ENCODE peak calls at places on chromosomes 3 and 15, in ten cellular contexts. One of them, this sample, is unnamed.

GRCh38 chr3:139764936-139765335 is 87.2 kb upstream of the NMNAT3 start:
- DNase-seq in epithelial cell of esophagus: peak; percentile 43
- DNase-seq in PC-9: no peak
- DNase-seq in cardiac fibroblast: peak; percentile 92
- DNase-seq in A673: no peak
- DNase-seq in small intestine: no peak
- DNase-seq in brain microvascular endothelial cell: peak; percentile 98
- DNase-seq in HepG2: no peak
- DNase-seq in naive thymus-derived CD4-positive, alpha-beta T cell: no peak
- DNase-seq in hepatocyte: no peak
- DNase-seq in this sample: peak; percentile 70

GRCh38 chr3:30658328-30659052 is 52.1 kb downstream of the TGFBR2 start:
- DNase-seq in epithelial cell of esophagus: peak; percentile 64
- DNase-seq in PC-9: peak; percentile 9
- DNase-seq in cardiac fibroblast: peak; percentile 82
- DNase-seq in A673: peak; percentile 84
- DNase-seq in small intestine: peak; percentile 56
- DNase-seq in brain microvascular endothelial cell: peak; percentile 66
- DNase-seq in HepG2: peak; percentile 32
- DNase-seq in naive thymus-derived CD4-positive, alpha-beta T cell: no peak
- DNase-seq in hepatocyte: no peak
- DNase-seq in this sample: peak; percentile 44

GRCh38 chr3:196528639-196529233 is 13.6 kb upstream of the SMCO1 start:
- DNase-seq in epithelial cell of esophagus: peak; percentile 57
- DNase-seq in PC-9: peak; percentile 93
- DNase-seq in cardiac fibroblast: peak; percentile 55
- DNase-seq in A673: peak; percentile 83
- DNase-seq in small intestine: peak; percentile 15
- DNase-seq in brain microvascular endothelial cell: peak; percentile 50
- DNase-seq in HepG2: no peak
- DNase-seq in naive thymus-derived CD4-positive, alpha-beta T cell: peak; percentile 93
- DNase-seq in hepatocyte: peak; percentile 84
- DNase-seq in this sample: no peak

GRCh38 chr15:74385442-74386132 is 18.1 kb upstream of the CYP11A1 start:
- DNase-seq in epithelial cell of esophagus: no peak
- DNase-seq in PC-9: no peak
- DNase-seq in cardiac fibroblast: no peak
- DNase-seq in A673: no peak
- DNase-seq in small intestine: no peak
- DNase-seq in brain microvascular endothelial cell: no peak
- DNase-seq in HepG2: no peak
- DNase-seq in naive thymus-derived CD4-positive, alpha-beta T cell: no peak
- DNase-seq in hepatocyte: no peak
- DNase-seq in this sample: no peak

GRCh38 chr3:69142090-69142489 is 19.7 kb upstream of the LMOD3 start:
- DNase-seq in epithelial cell of esophagus: no peak
- DNase-seq in PC-9: no peak
- DNase-seq in cardiac fibroblast: peak; percentile 20
- DNase-seq in A673: no peak
- DNase-seq in small intestine: no peak
- DNase-seq in brain microvascular endothelial cell: peak; percentile 57
- DNase-seq in HepG2: no peak
- DNase-seq in naive thymus-derived CD4-positive, alpha-beta T cell: no peak
- DNase-seq in hepatocyte: no peak
- DNase-seq in this sample: no peak

GRCh38 chr15:40900256-40901052 is 6.2 kb downstream of the VPS18 start:
- DNase-seq in epithelial cell of esophagus: no peak
- DNase-seq in PC-9: no peak
- DNase-seq in cardiac fibroblast: no peak
- DNase-seq in A673: no peak
- DNase-seq in small intestine: no peak
- DNase-seq in brain microvascular endothelial cell: no peak
- DNase-seq in HepG2: no peak
- DNase-seq in naive thymus-derived CD4-positive, alpha-beta T cell: no peak
- DNase-seq in hepatocyte: no peak
- DNase-seq in this sample: no peak

GRCh38 chr3:100005670-100006393 is 108.5 kb downstream of the FILIP1L start:
- DNase-seq in epithelial cell of esophagus: no peak
- DNase-seq in PC-9: no peak
- DNase-seq in cardiac fibroblast: peak; percentile 53
- DNase-seq in A673: no peak
- DNase-seq in small intestine: no peak
- DNase-seq in brain microvascular endothelial cell: no peak
- DNase-seq in HepG2: no peak
- DNase-seq in naive thymus-derived CD4-positive, alpha-beta T cell: no peak
- DNase-seq in hepatocyte: no peak
- DNase-seq in this sample: no peak

GRCh38 chr3:104952587-104952986 is 414.1 kb upstream of the ALCAM start:
- DNase-seq in epithelial cell of esophagus: peak; percentile 87
- DNase-seq in PC-9: peak; percentile 35
- DNase-seq in cardiac fibroblast: peak; percentile 86
- DNase-seq in A673: no peak
- DNase-seq in small intestine: no peak
- DNase-seq in brain microvascular endothelial cell: peak; percentile 85
- DNase-seq in HepG2: no peak
- DNase-seq in naive thymus-derived CD4-positive, alpha-beta T cell: no peak
- DNase-seq in hepatocyte: no peak
- DNase-seq in this sample: peak; percentile 87

GRCh38 chr3:99720985-99721632 is 82.7 kb downstream of the COL8A1 start:
- DNase-seq in epithelial cell of esophagus: peak; percentile 78
- DNase-seq in PC-9: peak; percentile 62
- DNase-seq in cardiac fibroblast: peak; percentile 68
- DNase-seq in A673: peak; percentile 35
- DNase-seq in small intestine: no peak
- DNase-seq in brain microvascular endothelial cell: peak; percentile 34
- DNase-seq in HepG2: no peak
- DNase-seq in naive thymus-derived CD4-positive, alpha-beta T cell: no peak
- DNase-seq in hepatocyte: no peak
- DNase-seq in this sample: no peak

GRCh38 chr3:32406481-32407408 is 15.1 kb downstream of the CMTM7 start:
- DNase-seq in epithelial cell of esophagus: peak; percentile 88
- DNase-seq in PC-9: no peak
- DNase-seq in cardiac fibroblast: no peak
- DNase-seq in A673: no peak
- DNase-seq in small intestine: no peak
- DNase-seq in brain microvascular endothelial cell: no peak
- DNase-seq in HepG2: no peak
- DNase-seq in naive thymus-derived CD4-positive, alpha-beta T cell: peak; percentile 10
- DNase-seq in hepatocyte: no peak
- DNase-seq in this sample: no peak

GRCh38 chr15:77186518-77187095 is 115.7 kb upstream of the TSPAN3 start:
- DNase-seq in epithelial cell of esophagus: peak; percentile 37
- DNase-seq in PC-9: no peak
- DNase-seq in cardiac fibroblast: peak; percentile 61
- DNase-seq in A673: peak; percentile 65
- DNase-seq in small intestine: peak; percentile 43
- DNase-seq in brain microvascular endothelial cell: no peak
- DNase-seq in HepG2: no peak
- DNase-seq in naive thymus-derived CD4-positive, alpha-beta T cell: no peak
- DNase-seq in hepatocyte: peak; percentile 31
- DNase-seq in this sample: no peak

GRCh38 chr15:45401665-45402161 is 23.4 kb upstream of the GATM start:
- DNase-seq in epithelial cell of esophagus: no peak
- DNase-seq in PC-9: no peak
- DNase-seq in cardiac fibroblast: no peak
- DNase-seq in A673: no peak
- DNase-seq in small intestine: peak; percentile 38
- DNase-seq in brain microvascular endothelial cell: no peak
- DNase-seq in HepG2: no peak
- DNase-seq in naive thymus-derived CD4-positive, alpha-beta T cell: no peak
- DNase-seq in hepatocyte: no peak
- DNase-seq in this sample: no peak

GRCh38 chr15:38297623-38298388 is 45.2 kb downstream of the SPRED1 start:
- DNase-seq in epithelial cell of esophagus: no peak
- DNase-seq in PC-9: no peak
- DNase-seq in cardiac fibroblast: peak; percentile 55
- DNase-seq in A673: peak; percentile 46
- DNase-seq in small intestine: no peak
- DNase-seq in brain microvascular endothelial cell: no peak
- DNase-seq in HepG2: no peak
- DNase-seq in naive thymus-derived CD4-positive, alpha-beta T cell: no peak
- DNase-seq in hepatocyte: no peak
- DNase-seq in this sample: no peak

GRCh38 chr3:149371001-149371722 is 6.3 kb downstream of the TM4SF1 start:
- DNase-seq in epithelial cell of esophagus: peak; percentile 78
- DNase-seq in PC-9: no peak
- DNase-seq in cardiac fibroblast: peak; percentile 73
- DNase-seq in A673: peak; percentile 39
- DNase-seq in small intestine: peak; percentile 43
- DNase-seq in brain microvascular endothelial cell: no peak
- DNase-seq in HepG2: peak; percentile 66
- DNase-seq in naive thymus-derived CD4-positive, alpha-beta T cell: no peak
- DNase-seq in hepatocyte: peak; percentile 59
- DNase-seq in this sample: no peak

GRCh38 chr15:87959658-87960057 is 296.9 kb downstream of the NTRK3 start:
- DNase-seq in epithelial cell of esophagus: no peak
- DNase-seq in PC-9: no peak
- DNase-seq in cardiac fibroblast: no peak
- DNase-seq in A673: no peak
- DNase-seq in small intestine: no peak
- DNase-seq in brain microvascular endothelial cell: no peak
- DNase-seq in HepG2: no peak
- DNase-seq in naive thymus-derived CD4-positive, alpha-beta T cell: no peak
- DNase-seq in hepatocyte: no peak
- DNase-seq in this sample: no peak
- H3K4me3 ChIP-seq in epithelial cell of esophagus: no peak overlapping the region
- H3K4me3 ChIP-seq in PC-9: no peak overlapping the region
- H3K4me3 ChIP-seq in cardiac fibroblast: no peak overlapping the region
- H3K4me3 ChIP-seq in A673: no peak overlapping the region
- H3K4me3 ChIP-seq in small intestine: no peak overlapping the region
- H3K4me3 ChIP-seq in brain microvascular endothelial cell: no peak overlapping the region
- H3K4me3 ChIP-seq in HepG2: no peak overlapping the region
- H3K4me3 ChIP-seq in naive thymus-derived CD4-positive, alpha-beta T cell: no peak overlapping the region
- H3K4me3 ChIP-seq in hepatocyte: no peak overlapping the region
- H3K4me3 ChIP-seq in this sample: no peak overlapping the region

GRCh38 chr3:50321146-50321843 is 1.2 kb downstream of the HYAL2 start:
- DNase-seq in epithelial cell of esophagus: peak; percentile 92
- DNase-seq in PC-9: peak; percentile 89
- DNase-seq in cardiac fibroblast: peak; percentile 88
- DNase-seq in A673: peak; percentile 86
- DNase-seq in small intestine: peak; percentile 91
- DNase-seq in brain microvascular endothelial cell: peak; percentile 81
- DNase-seq in HepG2: peak; percentile 84
- DNase-seq in naive thymus-derived CD4-positive, alpha-beta T cell: peak; percentile 90
- DNase-seq in hepatocyte: peak; percentile 97
- DNase-seq in this sample: no peak

GRCh38 chr3:50323092-50323600 is 601 bp upstream of the HYAL2 start:
- DNase-seq in epithelial cell of esophagus: no peak
- DNase-seq in PC-9: no peak
- DNase-seq in cardiac fibroblast: peak; percentile 47
- DNase-seq in A673: no peak
- DNase-seq in small intestine: no peak
- DNase-seq in brain microvascular endothelial cell: no peak
- DNase-seq in HepG2: no peak
- DNase-seq in naive thymus-derived CD4-positive, alpha-beta T cell: no peak
- DNase-seq in hepatocyte: no peak
- DNase-seq in this sample: no peak

GRCh38 chr3:50323614-50324199 is 1.2 kb upstream of the HYAL2 start:
- DNase-seq in epithelial cell of esophagus: no peak
- DNase-seq in PC-9: no peak
- DNase-seq in cardiac fibroblast: peak; percentile 23
- DNase-seq in A673: no peak
- DNase-seq in small intestine: no peak
- DNase-seq in brain microvascular endothelial cell: no peak
- DNase-seq in HepG2: no peak
- DNase-seq in naive thymus-derived CD4-positive, alpha-beta T cell: no peak
- DNase-seq in hepatocyte: no peak
- DNase-seq in this sample: no peak

GRCh38 chr3:50321844-50322385 is 630 bp downstream of the HYAL2 start:
- DNase-seq in epithelial cell of esophagus: no peak
- DNase-seq in PC-9: no peak
- DNase-seq in cardiac fibroblast: no peak
- DNase-seq in A673: no peak
- DNase-seq in small intestine: no peak
- DNase-seq in brain microvascular endothelial cell: no peak
- DNase-seq in HepG2: peak; percentile 90
- DNase-seq in naive thymus-derived CD4-positive, alpha-beta T cell: no peak
- DNase-seq in hepatocyte: no peak
- DNase-seq in this sample: no peak

DNA sequence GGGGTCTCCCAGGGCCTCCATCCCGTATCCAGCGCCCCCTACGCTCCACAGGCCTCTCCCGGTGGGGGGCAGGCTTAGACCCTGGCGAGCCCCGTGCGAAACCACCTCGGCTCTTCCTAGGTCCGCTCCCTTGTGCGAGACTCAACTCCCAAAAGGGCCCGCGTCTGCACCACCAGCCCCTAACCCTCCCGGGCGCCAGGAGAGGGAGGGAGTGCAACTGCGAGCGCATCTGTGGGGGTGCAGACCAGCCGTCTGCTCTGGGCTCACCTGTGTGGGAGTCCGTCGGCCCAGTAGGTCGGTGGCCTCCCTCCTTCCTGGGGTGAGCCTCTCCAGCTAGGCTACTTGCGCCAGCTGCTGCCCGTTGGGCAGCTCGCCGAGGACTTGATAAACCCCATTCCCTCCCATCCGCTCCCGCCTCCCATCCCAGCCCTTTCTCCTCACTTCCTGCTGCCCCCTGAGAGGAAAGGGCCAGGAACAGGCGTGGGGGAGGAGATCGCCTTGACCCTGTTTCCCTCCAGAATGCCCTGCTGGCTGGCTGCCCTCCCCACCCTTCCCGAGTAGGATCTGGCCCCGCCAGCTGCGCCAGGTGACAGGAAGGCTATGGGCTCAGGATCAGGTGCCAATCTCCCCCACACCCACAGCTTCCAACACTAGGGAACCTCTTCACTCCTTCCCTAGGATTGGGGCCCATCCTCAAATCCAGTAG is at the start of gene HYAL2:
- DNase-seq in epithelial cell of esophagus: no peak
- DNase-seq in PC-9: no peak
- DNase-seq in cardiac fibroblast: peak; percentile 29
- DNase-seq in A673: no peak
- DNase-seq in small intestine: peak; percentile 42
- DNase-seq in brain microvascular endothelial cell: no peak
- DNase-seq in HepG2: no peak
- DNase-seq in naive thymus-derived CD4-positive, alpha-beta T cell: no peak
- DNase-seq in hepatocyte: no peak
- DNase-seq in this sample: no peak
- H3K4me3 ChIP-seq in epithelial cell of esophagus: peak within 1 kb of the TSS; percentile 92
- H3K4me3 ChIP-seq in PC-9: peak within 1 kb of the TSS; percentile 69
- H3K4me3 ChIP-seq in cardiac fibroblast: peak within 1 kb of the TSS; percentile 72
- H3K4me3 ChIP-seq in A673: peak within 1 kb of the TSS; percentile 73
- H3K4me3 ChIP-seq in small intestine: peak within 1 kb of the TSS; percentile 72
- H3K4me3 ChIP-seq in brain microvascular endothelial cell: peak within 1 kb of the TSS; percentile 78
- H3K4me3 ChIP-seq in HepG2: peak within 1 kb of the TSS; percentile 85
- H3K4me3 ChIP-seq in naive thymus-derived CD4-positive, alpha-beta T cell: peak within 1 kb of the TSS; percentile 97
- H3K4me3 ChIP-seq in hepatocyte: peak within 1 kb of the TSS; percentile 88
- H3K4me3 ChIP-seq in this sample: peak within 1 kb of the TSS; percentile 53

GRCh38 chr15:47719730-47720129 is 2.4 kb downstream of the SEMA6D start:
- DNase-seq in epithelial cell of esophagus: no peak
- DNase-seq in PC-9: no peak
- DNase-seq in cardiac fibroblast: no peak
- DNase-seq in A673: no peak
- DNase-seq in small intestine: no peak
- DNase-seq in brain microvascular endothelial cell: no peak
- DNase-seq in HepG2: no peak
- DNase-seq in naive thymus-derived CD4-positive, alpha-beta T cell: no peak
- DNase-seq in hepatocyte: no peak
- DNase-seq in this sample: no peak
- H3K4me3 ChIP-seq in epithelial cell of esophagus: no peak overlapping the region
- H3K4me3 ChIP-seq in PC-9: no peak overlapping the region
- H3K4me3 ChIP-seq in cardiac fibroblast: no peak overlapping the region
- H3K4me3 ChIP-seq in A673: peak overlapping the region; percentile 76
- H3K4me3 ChIP-seq in small intestine: peak overlapping the region; percentile 96
- H3K4me3 ChIP-seq in brain microvascular endothelial cell: no peak overlapping the region
- H3K4me3 ChIP-seq in HepG2: no peak overlapping the region
- H3K4me3 ChIP-seq in naive thymus-derived CD4-positive, alpha-beta T cell: no peak overlapping the region
- H3K4me3 ChIP-seq in hepatocyte: peak overlapping the region; percentile 69
- H3K4me3 ChIP-seq in this sample: no peak overlapping the region

GRCh38 chr15:66270932-66271331 is 17.4 kb upstream of the MEGF11 start:
- DNase-seq in epithelial cell of esophagus: no peak
- DNase-seq in PC-9: no peak
- DNase-seq in cardiac fibroblast: no peak
- DNase-seq in A673: no peak
- DNase-seq in small intestine: no peak
- DNase-seq in brain microvascular endothelial cell: no peak
- DNase-seq in HepG2: no peak
- DNase-seq in naive thymus-derived CD4-positive, alpha-beta T cell: no peak
- DNase-seq in hepatocyte: no peak
- DNase-seq in this sample: no peak
- H3K4me3 ChIP-seq in epithelial cell of esophagus: no peak overlapping the region
- H3K4me3 ChIP-seq in PC-9: no peak overlapping the region
- H3K4me3 ChIP-seq in cardiac fibroblast: no peak overlapping the region
- H3K4me3 ChIP-seq in A673: no peak overlapping the region
- H3K4me3 ChIP-seq in small intestine: no peak overlapping the region
- H3K4me3 ChIP-seq in brain microvascular endothelial cell: no peak overlapping the region
- H3K4me3 ChIP-seq in HepG2: no peak overlapping the region
- H3K4me3 ChIP-seq in naive thymus-derived CD4-positive, alpha-beta T cell: no peak overlapping the region
- H3K4me3 ChIP-seq in hepatocyte: no peak overlapping the region
- H3K4me3 ChIP-seq in this sample: no peak overlapping the region

This sample was measured in BJ.